ENCODE peak calls at places on chromosomes 3 and 15, in four cellular contexts. X is CD8-positive, alpha-beta memory T cell; W is NCI-H1417; O is posterior vena cava. S is an unnamed sample.

GRCh38 chr3:123013876-123014275 is 13.7 kb downstream of the SEMA5B start:
- DNase-seq in X (no peak), W (no peak), O (no peak), S (no peak)

GRCh38 chr3:62529230-62529629 is 155.9 kb upstream of the FEZF2 start:
- DNase-seq in X (no peak), W (no peak), O (no peak), S (no peak)

GRCh38 chr15:40367038-40367672 is 9.1 kb downstream of the DISP2 start:
- DNase-seq in X (no peak), W (no peak), O (no peak), S (no peak)

GRCh38 chr3:150699068-150699635 is 4.6 kb downstream of the ERICH6 start:
- DNase-seq in X (no peak), W (no peak), O (no peak), S (no peak)

GRCh38 chr3:166060789-166061479 is 223.7 kb upstream of the BCHE start:
- DNase-seq in X (no peak), W (peak), O (no peak), S (no peak)

GRCh38 chr15:29266052-29266572 is 3.5 kb downstream of the NSMCE3 start:
- DNase-seq in X (no peak), W (no peak), O (no peak), S (no peak)

GRCh38 chr15:60134609-60135008 is 130.5 kb downstream of the FOXB1 start:
- DNase-seq in X (no peak), W (no peak), O (no peak), S (no peak)

GRCh38 chr3:189824629-189825312 is 193.6 kb downstream of the TP63 start:
- DNase-seq in X (no peak), W (no peak), O (no peak), S (no peak)

GRCh38 chr3:151379083-151379734 is 5.3 kb downstream of the P2RY12 start:
- DNase-seq in X (no peak), W (no peak), O (peak), S (no peak)

GRCh38 chr3:194277547-194278091 is 73.5 kb downstream of the CPN2 start:
- DNase-seq in X (no peak), W (no peak), O (peak), S (no peak)

GRCh38 chr15:38647683-38648082 is 83.1 kb upstream of the RASGRP1 start:
- DNase-seq in X (no peak), W (no peak), O (no peak), S (no peak)